ENCODE peak calls at places on chromosomes 2 and 18, in six cellular contexts. Y is B cell, O is astrocyte of the spinal cord, L is Calu3, V is AG10803, F is spleen. D is an unnamed sample.

GRCh38 chr2:121868652-121869051 is 113.2 kb downstream of the TSN start:
- DNase-seq in Y (no peak), O (no peak), L (no peak), V (no peak), F (no peak), D (no peak)

GRCh38 chr2:177325554-177325953 is 61.0 kb upstream of the NFE2L2 start:
- DNase-seq in Y (no peak), O (no peak), L (peak; percentile 20), V (peak; percentile 94), F (no peak), D (no peak)

GRCh38 chr2:235690082-235690808 is 196.4 kb downstream of the AGAP1 start:
- DNase-seq in Y (no peak), O (no peak), L (no peak), V (no peak), F (no peak), D (no peak)

GRCh38 chr2:30029804-30030203 is 108.4 kb upstream of the ALK start:
- DNase-seq in Y (no peak), O (no peak), L (no peak), V (no peak), F (no peak), D (no peak)

GRCh38 chr2:120930861-120931260 is 195.2 kb downstream of the GLI2 start:
- DNase-seq in Y (no peak), O (no peak), L (no peak), V (peak; percentile 50), F (no peak), D (no peak)

GRCh38 chr2:9770308-9771100 is 72.8 kb upstream of the TAF1B start:
- DNase-seq in Y (peak; percentile 47), O (peak; percentile 70), L (peak; percentile 65), V (peak; percentile 76), F (no peak), D (peak; percentile 86)

GRCh38 chr2:130767408-130767775 is 12.1 kb downstream of the AMER3 start:
- DNase-seq in Y (no peak), O (no peak), L (no peak), V (no peak), F (peak; percentile 31), D (no peak)

GRCh38 chr2:176414641-176415040 is 145.4 kb downstream of the MTX2 start:
- DNase-seq in Y (no peak), O (no peak), L (no peak), V (no peak), F (no peak), D (no peak)

GRCh38 chr18:11309172-11309571 is 159.8 kb upstream of the PIEZO2 start:
- DNase-seq in Y (no peak), O (no peak), L (no peak), V (peak; percentile 27), F (no peak), D (no peak)
- TF ChIP-seq CTCF in Y (no peak), O (peak; percentile 39), L (no peak), V (peak; percentile 41), F (no peak), D (peak; percentile 19)

GRCh38 chr2:189347540-189347939 is 93.7 kb upstream of the WDR75 start:
- DNase-seq in Y (no peak), O (peak; percentile 99), L (peak; percentile 21), V (peak; percentile 98), F (no peak), D (peak; percentile 12)
- TF ChIP-seq CTCF in Y (no peak), O (peak; percentile 30), L (no peak), V (peak; percentile 55), F (no peak), D (no peak)

GRCh38 chr2:88055049-88055435 is 541 bp downstream of the KRCC1 start:
- DNase-seq in Y (no peak), O (peak; percentile 45), L (no peak), V (peak; percentile 39), F (no peak), D (peak; percentile 24)
- TF ChIP-seq CTCF in Y (no peak), O (no peak), L (no peak), V (no peak), F (no peak), D (no peak)

GRCh38 chr2:156155319-156155718 is 177.2 kb downstream of the NR4A2 start:
- DNase-seq in Y (no peak), O (no peak), L (no peak), V (no peak), F (no peak), D (no peak)
- TF ChIP-seq CTCF in Y (no peak), O (no peak), L (no peak), V (no peak), F (no peak), D (no peak)

GRCh38 chr2:74544634-74545033 is 9.1 kb downstream of the LOXL3 start:
- DNase-seq in Y (no peak), O (no peak), L (no peak), V (no peak), F (no peak), D (no peak)
- TF ChIP-seq CTCF in Y (peak; percentile 21), O (no peak), L (peak; percentile 27), V (no peak), F (no peak), D (peak; percentile 23)